ENCODE peak calls at places on chromosomes 6 and 20, in four cellular contexts. W is fibroblast of mammary gland, O is epithelial cell of esophagus, X is nephron progenitor cell. Z is an unnamed sample.

GRCh38 chr6:117976030-117976651 is 69.1 kb downstream of the SLC35F1 start:
- DNase-seq in W (peak), X (peak), O (peak), Z (peak)

GRCh38 chr6:167925011-167925410 is 72.5 kb upstream of the KIF25 start:
- DNase-seq in W (peak), O (peak), X (no peak), Z (no peak)

GRCh38 chr6:41741625-41742490 is 5.3 kb downstream of the PGC start:
- DNase-seq in W (no peak), O (peak), X (no peak), Z (no peak)

GRCh38 chr6:129331450-129332138 is 378.4 kb downstream of the ARHGAP18 start:
- DNase-seq in W (peak), X (no peak), O (peak), Z (peak)

GRCh38 chr6:66638099-66638498 is 931.1 kb upstream of the EYS start:
- DNase-seq in O (no peak), W (no peak), X (no peak), Z (peak)

GRCh38 chr6:137011406-137011805 is 33.4 kb downstream of the IL20RA start:
- DNase-seq in O (peak), X (no peak), W (no peak), Z (no peak)

GRCh38 chr6:169884158-169884557 is 132.7 kb downstream of the ERMARD start:
- DNase-seq in X (no peak), W (no peak), O (no peak), Z (no peak)

GRCh38 chr6:43803055-43803782 is 33.2 kb downstream of the VEGFA start:
- DNase-seq in O (peak), W (peak), X (no peak), Z (no peak)

GRCh38 chr6:142985286-142985685 is 40.3 kb upstream of the HIVEP2 start:
- DNase-seq in O (no peak), X (no peak), W (no peak), Z (no peak)

GRCh38 chr6:75581231-75581630 is 20.4 kb upstream of the SENP6 start:
- DNase-seq in X (no peak), W (no peak), O (no peak), Z (no peak)

GRCh38 chr6:91045152-91045551 is 458.3 kb upstream of the MAP3K7 start:
- DNase-seq in X (no peak), O (no peak), W (no peak), Z (no peak)

GRCh38 chr6:41770381-41771057 is 9.2 kb downstream of the FRS3 start:
- DNase-seq in X (no peak), W (no peak), O (no peak), Z (no peak)

GRCh38 chr20:34083137-34083536 is 28.9 kb downstream of the EIF2S2 start:
- DNase-seq in W (peak), X (no peak), O (peak), Z (peak)

GRCh38 chr20:39358052-39358451 is 395.9 kb downstream of the DHX35 start:
- DNase-seq in O (no peak), X (no peak), W (no peak), Z (no peak)

GRCh38 chr20:42097741-42098140 is 479.6 kb upstream of the CHD6 start:
- DNase-seq in X (no peak), W (no peak), O (no peak), Z (no peak)

GRCh38 chr20:47668313-47669156 is 116.7 kb downstream of the SULF2 start:
- DNase-seq in W (no peak), O (no peak), X (no peak), Z (no peak)

GRCh38 chr20:5402903-5403531 is 86.3 kb upstream of the PROKR2 start:
- DNase-seq in O (peak), X (peak), W (peak), Z (peak)

GRCh38 chr6:150182460-150183078 is 39.7 kb downstream of the PPP1R14C start:
- DNase-seq in O (no peak), X (no peak), W (no peak), Z (no peak)

Z was measured in ELR.